ENCODE peak calls at places on chromosomes 2 and 18, in ten cellular contexts. I is stomach, O is SK-N-SH, J is ovary, U is transverse colon, P is GM12878, K is A549, Z is sigmoid colon, V is tibial nerve, N is HepG2. Y is an unnamed sample.

GRCh38 chr2:151765760-151766159 is 31.5 kb upstream of the NEB start:
- DNase-seq in I (no peak), O (no peak), J (no peak), U (no peak), P (no peak), K (no peak), Z (no peak), V (no peak), N (no peak), Y (no peak)

GRCh38 chr2:109497911-109498870 is 115.6 kb downstream of the SEPTIN10 start:
- DNase-seq in I (no peak), O (no peak), J (no peak), U (no peak), P (no peak), K (no peak), Z (no peak), V (no peak), N (no peak), Y (no peak)

GRCh38 chr2:11257983-11258382 is 86.5 kb downstream of the ROCK2 start:
- DNase-seq in I (no peak), O (no peak), J (no peak), U (no peak), P (no peak), K (no peak), Z (no peak), V (no peak), N (no peak), Y (no peak)

GRCh38 chr2:284896-285492 is 2.9 kb downstream of the ALKAL2 start:
- DNase-seq in I (no peak), O (no peak), J (no peak), U (no peak), P (no peak), K (no peak), Z (no peak), V (no peak), N (no peak), Y (no peak)

GRCh38 chr18:77124452-77124922 is 8.1 kb downstream of the MBP start:
- DNase-seq in I (no peak), O (no peak), J (no peak), U (no peak), P (peak), K (no peak), Z (peak), V (no peak), N (no peak), Y (peak)

GRCh38 chr18:36142751-36143150 is 13.1 kb downstream of the ELP2 start:
- DNase-seq in I (no peak), O (no peak), J (no peak), U (no peak), P (no peak), K (no peak), Z (no peak), V (no peak), N (no peak), Y (no peak)

GRCh38 chr18:34866739-34867138 is 156.6 kb downstream of the DTNA start:
- DNase-seq in I (no peak), O (peak), J (no peak), U (no peak), P (no peak), K (no peak), Z (no peak), V (no peak), N (no peak), Y (no peak)

GRCh38 chr2:196307775-196308174 is 136.4 kb upstream of the STK17B start:
- DNase-seq in I (no peak), O (no peak), J (no peak), U (no peak), P (no peak), K (no peak), Z (no peak), V (no peak), N (no peak), Y (peak)

GRCh38 chr2:198135481-198135934 is 331.1 kb downstream of the PLCL1 start:
- DNase-seq in I (no peak), O (peak), J (no peak), U (no peak), P (no peak), K (no peak), Z (no peak), V (no peak), N (no peak), Y (no peak)

GRCh38 chr2:217929757-217930707 is 72.8 kb downstream of the TNS1 start:
- DNase-seq in I (no peak), O (no peak), J (no peak), U (peak), P (no peak), K (no peak), Z (peak), V (no peak), N (peak), Y (no peak)

GRCh38 chr2:3173031-3173430 is 204.6 kb downstream of the EIPR1 start:
- DNase-seq in I (no peak), O (no peak), J (no peak), U (no peak), P (no peak), K (no peak), Z (peak), V (no peak), N (no peak), Y (no peak)

GRCh38 chr2:169095631-169096105 is 26.3 kb downstream of the DHRS9 start:
- DNase-seq in I (no peak), O (no peak), J (no peak), U (no peak), P (no peak), K (no peak), Z (no peak), V (no peak), N (no peak), Y (no peak)

GRCh38 chr18:77344777-77345507 is 95.3 kb downstream of the GALR1 start:
- DNase-seq in I (no peak), O (no peak), J (no peak), U (no peak), P (no peak), K (no peak), Z (no peak), V (no peak), N (no peak), Y (no peak)

GRCh38 chr18:63730788-63731187 is 28.0 kb downstream of the SERPINB11 start:
- DNase-seq in I (no peak), O (no peak), J (no peak), U (no peak), P (no peak), K (no peak), Z (no peak), V (no peak), N (no peak), Y (no peak)

GRCh38 chr2:71069376-71069775 is 928 bp downstream of the NAGK start:
- DNase-seq in I (no peak), O (no peak), J (no peak), U (no peak), P (no peak), K (no peak), Z (peak), V (no peak), N (no peak), Y (no peak)

GRCh38 chr2:24855703-24856102 is 62.5 kb downstream of the CENPO start:
- DNase-seq in I (no peak), O (no peak), J (peak), U (no peak), P (no peak), K (no peak), Z (peak), V (no peak), N (no peak), Y (no peak)

GRCh38 chr18:3495691-3496090 is 45.7 kb downstream of the TGIF1 start:
- DNase-seq in I (no peak), O (no peak), J (no peak), U (no peak), P (no peak), K (no peak), Z (no peak), V (no peak), N (no peak), Y (no peak)

GRCh38 chr2:153068915-153069314 is 350.5 kb downstream of the ARL6IP6 start:
- DNase-seq in I (no peak), O (no peak), J (no peak), U (no peak), P (no peak), K (no peak), Z (no peak), V (no peak), N (no peak), Y (no peak)

GRCh38 chr2:231530099-231531085 is at the start of gene NMUR1:
- DNase-seq in I (peak), O (peak), J (peak), U (peak), P (no peak), K (peak), Z (peak), V (peak), N (no peak), Y (peak)

GRCh38 chr2:143615617-143616016 is 486.4 kb downstream of the ARHGAP15 start:
- DNase-seq in I (no peak), O (no peak), J (no peak), U (no peak), P (no peak), K (no peak), Z (no peak), V (no peak), N (no peak), Y (no peak)

GRCh38 chr2:177334940-177335543 is 57.5 kb upstream of the AGPS start:
- DNase-seq in I (no peak), O (peak), J (no peak), U (no peak), P (no peak), K (peak), Z (no peak), V (no peak), N (peak), Y (no peak)

GRCh38 chr2:127154985-127155650 is 48.2 kb upstream of the BIN1 start:
- DNase-seq in I (no peak), O (no peak), J (peak), U (no peak), P (no peak), K (no peak), Z (peak), V (no peak), N (no peak), Y (no peak)

GRCh38 chr2:199458017-199458805 is 472 bp upstream of the SATB2 start:
- DNase-seq in I (no peak), O (no peak), J (peak), U (no peak), P (no peak), K (peak), Z (peak), V (no peak), N (no peak), Y (peak)

GRCh38 chr2:8986327-8986976 is 17.0 kb downstream of the MBOAT2 start:
- DNase-seq in I (no peak), O (no peak), J (no peak), U (no peak), P (no peak), K (no peak), Z (no peak), V (no peak), N (peak), Y (no peak)

GRCh38 chr2:235945608-235946140 is 222.5 kb downstream of the GBX2 start:
- DNase-seq in I (no peak), O (no peak), J (no peak), U (no peak), P (no peak), K (no peak), Z (peak), V (no peak), N (no peak), Y (no peak)

GRCh38 chr2:238389985-238390682 is 36.6 kb upstream of the ASB1 start:
- DNase-seq in I (peak), O (no peak), J (no peak), U (no peak), P (no peak), K (no peak), Z (no peak), V (no peak), N (no peak), Y (peak)

GRCh38 chr2:85326406-85326945 is 1.3 kb downstream of the TGOLN2 start:
- DNase-seq in I (no peak), O (no peak), J (no peak), U (peak), P (no peak), K (no peak), Z (no peak), V (no peak), N (peak), Y (peak)

GRCh38 chr18:36409779-36410178 is 112.3 kb downstream of the FHOD3 start:
- DNase-seq in I (no peak), O (no peak), J (no peak), U (no peak), P (no peak), K (no peak), Z (no peak), V (no peak), N (no peak), Y (no peak)

GRCh38 chr2:164023896-164024295 is 288.1 kb upstream of the FIGN start:
- DNase-seq in I (no peak), O (no peak), J (no peak), U (no peak), P (no peak), K (no peak), Z (no peak), V (no peak), N (no peak), Y (no peak)

GRCh38 chr2:135676031-135676430 is 65.6 kb upstream of the UBXN4 start:
- DNase-seq in I (no peak), O (no peak), J (no peak), U (no peak), P (no peak), K (no peak), Z (no peak), V (no peak), N (no peak), Y (no peak)

GRCh38 chr2:224843141-224843540 is 127.0 kb upstream of the CCDC195 start:
- DNase-seq in I (no peak), O (no peak), J (no peak), U (no peak), P (no peak), K (no peak), Z (no peak), V (no peak), N (no peak), Y (no peak)

GRCh38 chr18:37874721-37875120 is 309.1 kb upstream of the CELF4 start:
- DNase-seq in I (no peak), O (no peak), J (no peak), U (no peak), P (no peak), K (no peak), Z (no peak), V (no peak), N (no peak), Y (no peak)

GRCh38 chr2:829047-829446 is 121.6 kb upstream of the SNTG2 start:
- DNase-seq in I (no peak), O (no peak), J (no peak), U (no peak), P (no peak), K (no peak), Z (no peak), V (no peak), N (no peak), Y (no peak)

GRCh38 chr2:29014811-29015414 is 33.8 kb downstream of the TOGARAM2 start:
- DNase-seq in I (peak), O (no peak), J (peak), U (peak), P (no peak), K (no peak), Z (no peak), V (no peak), N (no peak), Y (no peak)

GRCh38 chr2:207395535-207396251 is 134.1 kb upstream of the CREB1 start:
- DNase-seq in I (no peak), O (no peak), J (no peak), U (no peak), P (no peak), K (no peak), Z (no peak), V (no peak), N (no peak), Y (no peak)

GRCh38 chr2:232376260-232376659 is 2.3 kb upstream of the ALPP start:
- DNase-seq in I (no peak), O (no peak), J (no peak), U (no peak), P (no peak), K (no peak), Z (peak), V (no peak), N (no peak), Y (no peak)

GRCh38 chr2:24914713-24915112 is 5.3 kb downstream of the ADCY3 start:
- DNase-seq in I (no peak), O (no peak), J (no peak), U (no peak), P (no peak), K (no peak), Z (no peak), V (no peak), N (no peak), Y (no peak)

GRCh38 chr2:204796581-204796980 is 251.3 kb downstream of the PARD3B start:
- DNase-seq in I (no peak), O (no peak), J (no peak), U (no peak), P (peak), K (no peak), Z (no peak), V (no peak), N (no peak), Y (no peak)
- H3K4me3 ChIP-seq in I (no peak), O (no peak), J (no peak), U (no peak), P (no peak), K (no peak), Z (no peak), V (no peak), N (no peak), Y (no peak)

GRCh38 chr18:49459404-49460171 is 857 bp downstream of the DYM start:
- DNase-seq in I (no peak), O (peak), J (no peak), U (no peak), P (no peak), K (peak), Z (no peak), V (no peak), N (no peak), Y (no peak)
- TF ChIP-seq EP300 in I (no peak), O (no peak), J (no peak), U (no peak), P (no peak), K (no peak), Z (no peak), V (no peak), N (no peak), Y (no peak)

GRCh38 chr2:216441308-216442010 is 29.2 kb downstream of the SMARCAL1 start:
- DNase-seq in I (no peak), O (no peak), J (no peak), U (no peak), P (no peak), K (no peak), Z (no peak), V (no peak), N (no peak), Y (no peak)
- H3K4me3 ChIP-seq in I (no peak), O (no peak), J (no peak), U (no peak), P (no peak), K (no peak), Z (no peak), V (no peak), N (no peak), Y (no peak)

GRCh38 chr18:47829831-47830230 is 100.6 kb downstream of the SMAD2 start:
- DNase-seq in I (no peak), O (no peak), J (no peak), U (no peak), P (no peak), K (no peak), Z (no peak), V (no peak), N (no peak), Y (no peak)

GRCh38 chr18:47826157-47827074 is 104.0 kb downstream of the SMAD2 start:
- DNase-seq in I (no peak), O (no peak), J (no peak), U (peak), P (no peak), K (no peak), Z (no peak), V (no peak), N (no peak), Y (no peak)

GRCh38 chr18:47832348-47832747 is 98.1 kb downstream of the SMAD2 start:
- DNase-seq in I (no peak), O (no peak), J (no peak), U (no peak), P (no peak), K (no peak), Z (no peak), V (no peak), N (no peak), Y (no peak)

GRCh38 chr18:47830772-47831171 is 99.7 kb downstream of the SMAD2 start:
- DNase-seq in I (no peak), O (no peak), J (no peak), U (no peak), P (no peak), K (no peak), Z (no peak), V (no peak), N (no peak), Y (no peak)
- TF ChIP-seq EP300 in I (no peak), O (no peak), J (no peak), U (no peak), P (no peak), K (no peak), Z (no peak), V (no peak), N (no peak), Y (no peak)

DNA sequence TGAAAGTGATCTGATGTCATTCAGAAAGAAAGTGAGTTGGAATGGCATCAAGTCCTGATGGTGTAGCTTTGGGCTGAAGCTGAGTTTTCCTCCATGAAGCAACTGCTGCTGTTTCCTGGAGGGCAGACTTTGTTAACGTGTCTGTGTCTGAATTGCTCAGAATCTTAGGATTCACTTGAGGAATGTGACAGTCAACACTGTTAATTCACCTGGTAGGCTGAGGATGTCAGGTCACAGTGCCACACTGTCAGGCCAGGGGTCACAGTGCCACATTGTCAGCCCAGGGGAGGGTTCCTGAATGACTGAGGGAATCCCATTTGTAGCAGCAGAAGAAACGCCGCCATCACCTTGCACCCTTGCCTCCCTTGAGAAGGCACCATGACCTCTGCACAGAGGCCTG is 39.4 kb downstream of the LYPD6B start:
- DNase-seq in I (no peak), O (no peak), J (no peak), U (no peak), P (no peak), K (no peak), Z (no peak), V (no peak), N (no peak), Y (no peak)
- H3K4me3 ChIP-seq in I (no peak), O (no peak), J (no peak), U (no peak), P (no peak), K (no peak), Z (no peak), V (no peak), N (no peak), Y (no peak)

DNA sequence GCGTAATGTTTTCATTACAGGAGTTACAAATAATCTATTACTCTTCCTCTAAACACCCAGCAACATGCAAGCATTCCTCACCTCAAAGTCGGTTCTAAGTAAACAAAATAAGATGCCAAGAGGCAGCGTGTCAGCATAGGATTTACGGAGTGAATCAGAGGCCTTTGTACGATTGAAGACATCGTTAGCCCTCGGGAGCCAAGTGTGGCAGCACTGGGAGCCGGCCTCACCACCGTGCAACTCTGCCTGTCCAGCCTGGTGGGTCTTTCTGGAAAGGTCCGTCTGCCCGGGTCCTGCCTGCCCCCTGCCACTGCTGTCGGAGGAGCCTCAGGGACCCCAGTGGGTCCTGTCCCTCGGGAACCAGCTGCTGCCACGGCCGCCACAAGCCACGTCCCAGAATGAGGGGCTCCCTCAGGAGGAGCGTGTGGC is 80.1 kb upstream of the CTDP1 start:
- DNase-seq in I (no peak), O (no peak), J (peak), U (peak), P (no peak), K (peak), Z (peak), V (peak), N (no peak), Y (peak)
- TF ChIP-seq EP300 in I (no peak), O (no peak), J (no peak), U (no peak), P (no peak), K (no peak), Z (no peak), V (no peak), N (no peak), Y (no peak)

DNA sequence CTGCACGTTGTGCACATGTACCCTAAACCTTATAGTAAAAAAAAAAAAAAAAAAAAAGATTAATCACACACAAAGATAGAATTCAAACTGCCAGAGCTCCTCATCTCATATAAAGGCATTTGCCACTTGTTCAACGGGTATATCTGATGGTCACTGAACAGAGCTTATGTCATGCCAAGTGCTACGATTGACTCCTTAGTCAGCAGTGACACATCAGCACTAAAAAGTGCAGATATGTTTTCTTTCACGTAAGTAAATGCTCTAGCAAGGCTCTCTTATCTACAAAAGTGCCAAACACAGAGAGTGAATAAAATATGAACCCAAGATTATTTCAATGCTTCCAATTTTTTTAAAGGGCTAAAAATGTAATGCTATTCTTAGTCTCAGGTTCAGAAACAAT is 1.1 kb downstream of the LMAN1 start:
- DNase-seq in I (no peak), O (peak), J (no peak), U (no peak), P (no peak), K (no peak), Z (no peak), V (no peak), N (peak), Y (no peak)
- H3K4me3 ChIP-seq in I (peak), O (peak), J (no peak), U (peak), P (peak), K (peak), Z (peak), V (no peak), N (peak), Y (peak)

GRCh38 chr2:41395692-41396091 is 652.1 kb upstream of the PKDCC start:
- DNase-seq in I (no peak), O (no peak), J (no peak), U (no peak), P (no peak), K (no peak), Z (no peak), V (no peak), N (no peak), Y (no peak)

GRCh38 chr2:41394541-41394940 is 653.3 kb upstream of the PKDCC start:
- DNase-seq in I (no peak), O (no peak), J (no peak), U (no peak), P (no peak), K (no peak), Z (no peak), V (no peak), N (no peak), Y (no peak)

GRCh38 chr2:41405429-41405828 is 642.4 kb upstream of the PKDCC start:
- DNase-seq in I (no peak), O (no peak), J (no peak), U (no peak), P (no peak), K (no peak), Z (no peak), V (no peak), N (no peak), Y (no peak)

GRCh38 chr2:41400057-41400665 is 647.7 kb upstream of the PKDCC start:
- DNase-seq in I (no peak), O (peak), J (no peak), U (no peak), P (no peak), K (no peak), Z (no peak), V (no peak), N (peak), Y (no peak)
- TF ChIP-seq EP300 in I (no peak), O (no peak), J (no peak), U (no peak), P (no peak), K (no peak), Z (no peak), V (no peak), N (no peak), Y (no peak)